ENCODE peak calls at places on chromosome 16, in nine cellular contexts. One of them, this sample, is unnamed.

GRCh38 chr16:35352431-35352830 is 1893.0 kb downstream of the TP53TG3F start:
- DNase-seq in heart left ventricle: no peak
- DNase-seq in MM.1S: no peak
- DNase-seq in colonic mucosa: no peak
- DNase-seq in left ventricle myocardium inferior: no peak
- DNase-seq in HepG2: no peak
- DNase-seq in AG04449: no peak
- DNase-seq in fibroblast of pulmonary artery: no peak
- DNase-seq in vagina: no peak
- DNase-seq in this sample: no peak

GRCh38 chr16:48503779-48504178 is 106.2 kb downstream of the N4BP1 start:
- DNase-seq in heart left ventricle: peak
- DNase-seq in MM.1S: no peak
- DNase-seq in left ventricle myocardium inferior: peak
- DNase-seq in fibroblast of pulmonary artery: peak
- DNase-seq in colonic mucosa: no peak
- DNase-seq in HepG2: no peak
- DNase-seq in vagina: no peak
- DNase-seq in AG04449: no peak
- DNase-seq in this sample: no peak

GRCh38 chr16:82987767-82988166 is 361.0 kb downstream of the CDH13 start:
- DNase-seq in fibroblast of pulmonary artery: peak
- DNase-seq in MM.1S: no peak
- DNase-seq in heart left ventricle: no peak
- DNase-seq in vagina: no peak
- DNase-seq in AG04449: no peak
- DNase-seq in colonic mucosa: no peak
- DNase-seq in HepG2: no peak
- DNase-seq in left ventricle myocardium inferior: no peak
- DNase-seq in this sample: no peak

GRCh38 chr16:78562156-78562555 is 462.7 kb downstream of the WWOX start:
- DNase-seq in MM.1S: no peak
- DNase-seq in fibroblast of pulmonary artery: no peak
- DNase-seq in AG04449: no peak
- DNase-seq in HepG2: no peak
- DNase-seq in vagina: no peak
- DNase-seq in left ventricle myocardium inferior: no peak
- DNase-seq in colonic mucosa: no peak
- DNase-seq in heart left ventricle: no peak
- DNase-seq in this sample: no peak

GRCh38 chr16:5003211-5003610 is 30.5 kb downstream of the NAGPA start:
- DNase-seq in vagina: no peak
- DNase-seq in heart left ventricle: no peak
- DNase-seq in MM.1S: no peak
- DNase-seq in AG04449: no peak
- DNase-seq in left ventricle myocardium inferior: no peak
- DNase-seq in HepG2: no peak
- DNase-seq in fibroblast of pulmonary artery: no peak
- DNase-seq in colonic mucosa: no peak
- DNase-seq in this sample: no peak

GRCh38 chr16:70746708-70747424 is 54.1 kb downstream of the VAC14 start:
- DNase-seq in fibroblast of pulmonary artery: peak
- DNase-seq in left ventricle myocardium inferior: peak
- DNase-seq in MM.1S: no peak
- DNase-seq in vagina: no peak
- DNase-seq in heart left ventricle: peak
- DNase-seq in colonic mucosa: peak
- DNase-seq in HepG2: peak
- DNase-seq in AG04449: peak
- DNase-seq in this sample: no peak

GRCh38 chr16:71923941-71924690 is 28.8 kb downstream of the IST1 start:
- DNase-seq in HepG2: no peak
- DNase-seq in fibroblast of pulmonary artery: peak
- DNase-seq in colonic mucosa: no peak
- DNase-seq in MM.1S: no peak
- DNase-seq in left ventricle myocardium inferior: no peak
- DNase-seq in vagina: no peak
- DNase-seq in AG04449: no peak
- DNase-seq in heart left ventricle: no peak
- DNase-seq in this sample: no peak

GRCh38 chr16:14249291-14250032 is 178.3 kb downstream of the MRTFB start:
- DNase-seq in vagina: no peak
- DNase-seq in AG04449: no peak
- DNase-seq in left ventricle myocardium inferior: no peak
- DNase-seq in heart left ventricle: no peak
- DNase-seq in MM.1S: peak
- DNase-seq in fibroblast of pulmonary artery: peak
- DNase-seq in colonic mucosa: peak
- DNase-seq in HepG2: peak
- DNase-seq in this sample: peak

GRCh38 chr16:17830651-17831050 is 359.9 kb upstream of the XYLT1 start:
- DNase-seq in AG04449: no peak
- DNase-seq in left ventricle myocardium inferior: no peak
- DNase-seq in vagina: no peak
- DNase-seq in HepG2: no peak
- DNase-seq in fibroblast of pulmonary artery: no peak
- DNase-seq in heart left ventricle: no peak
- DNase-seq in colonic mucosa: no peak
- DNase-seq in MM.1S: no peak
- DNase-seq in this sample: no peak

GRCh38 chr16:80362816-80363215 is 178.0 kb upstream of the DYNLRB2 start:
- DNase-seq in left ventricle myocardium inferior: no peak
- DNase-seq in colonic mucosa: no peak
- DNase-seq in heart left ventricle: no peak
- DNase-seq in AG04449: no peak
- DNase-seq in vagina: no peak
- DNase-seq in HepG2: no peak
- DNase-seq in fibroblast of pulmonary artery: no peak
- DNase-seq in MM.1S: no peak
- DNase-seq in this sample: no peak

GRCh38 chr16:74743668-74744299 is 30.8 kb downstream of the FA2H start:
- DNase-seq in HepG2: peak
- DNase-seq in AG04449: no peak
- DNase-seq in left ventricle myocardium inferior: no peak
- DNase-seq in colonic mucosa: peak
- DNase-seq in fibroblast of pulmonary artery: peak
- DNase-seq in heart left ventricle: no peak
- DNase-seq in MM.1S: no peak
- DNase-seq in vagina: no peak
- DNase-seq in this sample: no peak

GRCh38 chr16:56615353-56615752 is 7.0 kb downstream of the MT2A start:
- DNase-seq in fibroblast of pulmonary artery: peak
- DNase-seq in colonic mucosa: no peak
- DNase-seq in AG04449: no peak
- DNase-seq in vagina: no peak
- DNase-seq in HepG2: no peak
- DNase-seq in MM.1S: no peak
- DNase-seq in heart left ventricle: no peak
- DNase-seq in left ventricle myocardium inferior: no peak
- DNase-seq in this sample: no peak

GRCh38 chr16:25018972-25019617 is 3.9 kb upstream of the ARHGAP17 start:
- DNase-seq in fibroblast of pulmonary artery: no peak
- DNase-seq in vagina: no peak
- DNase-seq in AG04449: no peak
- DNase-seq in MM.1S: peak
- DNase-seq in left ventricle myocardium inferior: no peak
- DNase-seq in HepG2: no peak
- DNase-seq in heart left ventricle: no peak
- DNase-seq in colonic mucosa: no peak
- DNase-seq in this sample: no peak

GRCh38 chr16:49332589-49333267 is 40.9 kb upstream of the C16orf78 start:
- DNase-seq in vagina: peak
- DNase-seq in AG04449: no peak
- DNase-seq in left ventricle myocardium inferior: no peak
- DNase-seq in MM.1S: no peak
- DNase-seq in HepG2: no peak
- DNase-seq in fibroblast of pulmonary artery: no peak
- DNase-seq in colonic mucosa: no peak
- DNase-seq in heart left ventricle: no peak
- DNase-seq in this sample: no peak

GRCh38 chr16:71229344-71229743 is 1.2 kb downstream of the HYDIN start:
- DNase-seq in MM.1S: no peak
- DNase-seq in HepG2: no peak
- DNase-seq in left ventricle myocardium inferior: no peak
- DNase-seq in AG04449: no peak
- DNase-seq in colonic mucosa: no peak
- DNase-seq in heart left ventricle: no peak
- DNase-seq in vagina: no peak
- DNase-seq in fibroblast of pulmonary artery: no peak
- DNase-seq in this sample: no peak

GRCh38 chr16:55842369-55843104 is 9.6 kb upstream of the CES1 start:
- DNase-seq in fibroblast of pulmonary artery: peak
- DNase-seq in colonic mucosa: no peak
- DNase-seq in AG04449: no peak
- DNase-seq in heart left ventricle: no peak
- DNase-seq in left ventricle myocardium inferior: no peak
- DNase-seq in vagina: no peak
- DNase-seq in MM.1S: peak
- DNase-seq in HepG2: peak
- DNase-seq in this sample: no peak

GRCh38 chr16:59192551-59193199 is 458.6 kb upstream of the GOT2 start:
- DNase-seq in vagina: no peak
- DNase-seq in heart left ventricle: no peak
- DNase-seq in HepG2: peak
- DNase-seq in colonic mucosa: peak
- DNase-seq in left ventricle myocardium inferior: no peak
- DNase-seq in AG04449: no peak
- DNase-seq in MM.1S: peak
- DNase-seq in fibroblast of pulmonary artery: peak
- DNase-seq in this sample: peak

GRCh38 chr16:676565-677297 is 1.3 kb downstream of the RHBDL1 start:
- DNase-seq in AG04449: no peak
- DNase-seq in vagina: no peak
- DNase-seq in left ventricle myocardium inferior: no peak
- DNase-seq in MM.1S: no peak
- DNase-seq in colonic mucosa: peak
- DNase-seq in heart left ventricle: no peak
- DNase-seq in HepG2: no peak
- DNase-seq in fibroblast of pulmonary artery: no peak
- DNase-seq in this sample: no peak

GRCh38 chr16:87762620-87763019 is 3.2 kb downstream of the KLHDC4 start:
- DNase-seq in MM.1S: no peak
- DNase-seq in HepG2: no peak
- DNase-seq in AG04449: no peak
- DNase-seq in vagina: no peak
- DNase-seq in heart left ventricle: no peak
- DNase-seq in fibroblast of pulmonary artery: no peak
- DNase-seq in left ventricle myocardium inferior: no peak
- DNase-seq in colonic mucosa: peak
- DNase-seq in this sample: no peak
- H3K4me3 ChIP-seq in MM.1S: no peak
- H3K4me3 ChIP-seq in HepG2: no peak
- H3K4me3 ChIP-seq in AG04449: no peak
- H3K4me3 ChIP-seq in vagina: no peak
- H3K4me3 ChIP-seq in heart left ventricle: no peak
- H3K4me3 ChIP-seq in fibroblast of pulmonary artery: no peak
- H3K4me3 ChIP-seq in left ventricle myocardium inferior: no peak
- H3K4me3 ChIP-seq in colonic mucosa: no peak
- H3K4me3 ChIP-seq in this sample: no peak

GRCh38 chr16:28089992-28090365 is 26.5 kb upstream of the GSG1L start:
- DNase-seq in HepG2: no peak
- DNase-seq in heart left ventricle: no peak
- DNase-seq in left ventricle myocardium inferior: no peak
- DNase-seq in MM.1S: no peak
- DNase-seq in vagina: no peak
- DNase-seq in AG04449: no peak
- DNase-seq in fibroblast of pulmonary artery: no peak
- DNase-seq in colonic mucosa: no peak
- DNase-seq in this sample: no peak

GRCh38 chr16:28091706-28092105 is 28.2 kb upstream of the GSG1L start:
- DNase-seq in colonic mucosa: no peak
- DNase-seq in heart left ventricle: no peak
- DNase-seq in AG04449: no peak
- DNase-seq in left ventricle myocardium inferior: no peak
- DNase-seq in vagina: no peak
- DNase-seq in MM.1S: no peak
- DNase-seq in HepG2: no peak
- DNase-seq in fibroblast of pulmonary artery: no peak
- DNase-seq in this sample: no peak

GRCh38 chr16:28092721-28093382 is 29.3 kb upstream of the GSG1L start:
- DNase-seq in vagina: no peak
- DNase-seq in heart left ventricle: no peak
- DNase-seq in MM.1S: no peak
- DNase-seq in left ventricle myocardium inferior: no peak
- DNase-seq in colonic mucosa: no peak
- DNase-seq in fibroblast of pulmonary artery: no peak
- DNase-seq in HepG2: no peak
- DNase-seq in AG04449: no peak
- DNase-seq in this sample: no peak

GRCh38 chr16:28089205-28089991 is 25.9 kb upstream of the GSG1L start:
- DNase-seq in vagina: no peak
- DNase-seq in AG04449: no peak
- DNase-seq in HepG2: no peak
- DNase-seq in colonic mucosa: no peak
- DNase-seq in MM.1S: no peak
- DNase-seq in fibroblast of pulmonary artery: no peak
- DNase-seq in heart left ventricle: no peak
- DNase-seq in left ventricle myocardium inferior: no peak
- DNase-seq in this sample: no peak

GRCh38 chr16:28090646-28091377 is 27.3 kb upstream of the GSG1L start:
- DNase-seq in left ventricle myocardium inferior: no peak
- DNase-seq in HepG2: no peak
- DNase-seq in heart left ventricle: no peak
- DNase-seq in fibroblast of pulmonary artery: peak
- DNase-seq in MM.1S: no peak
- DNase-seq in AG04449: no peak
- DNase-seq in vagina: no peak
- DNase-seq in colonic mucosa: no peak
- DNase-seq in this sample: no peak
- TF ChIP-seq CTCF in left ventricle myocardium inferior: no peak
- TF ChIP-seq CTCF in HepG2: peak
- TF ChIP-seq CTCF in heart left ventricle: no peak
- TF ChIP-seq CTCF in fibroblast of pulmonary artery: peak
- TF ChIP-seq CTCF in MM.1S: peak
- TF ChIP-seq CTCF in AG04449: no peak
- TF ChIP-seq CTCF in vagina: no peak
- TF ChIP-seq CTCF in colonic mucosa: no peak
- TF ChIP-seq CTCF in this sample: peak

DNA sequence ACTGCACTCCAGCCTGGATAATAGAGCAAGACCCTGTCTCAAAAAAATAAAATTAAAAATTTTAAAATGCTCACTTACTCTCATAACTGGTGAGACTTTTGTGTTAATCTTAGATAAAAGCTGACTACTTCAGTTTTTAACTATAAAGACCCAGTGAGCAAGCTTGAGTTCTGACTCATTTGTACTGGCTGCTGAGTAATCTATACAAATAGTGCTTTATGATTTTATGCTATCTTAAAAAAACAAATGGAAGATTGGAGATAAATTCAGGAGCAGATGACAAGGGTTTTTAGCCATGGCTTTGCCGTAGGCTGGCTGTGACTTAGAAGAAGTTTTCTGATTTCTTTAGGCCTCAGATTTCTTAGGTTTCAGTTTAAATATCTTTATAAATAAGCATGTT is 30.5 kb downstream of the SNTB2 start:
- DNase-seq in fibroblast of pulmonary artery: peak
- DNase-seq in MM.1S: no peak
- DNase-seq in left ventricle myocardium inferior: no peak
- DNase-seq in vagina: no peak
- DNase-seq in colonic mucosa: no peak
- DNase-seq in AG04449: no peak
- DNase-seq in HepG2: peak
- DNase-seq in heart left ventricle: no peak
- DNase-seq in this sample: no peak
- H3K4me3 ChIP-seq in fibroblast of pulmonary artery: no peak
- H3K4me3 ChIP-seq in MM.1S: no peak
- H3K4me3 ChIP-seq in left ventricle myocardium inferior: no peak
- H3K4me3 ChIP-seq in vagina: no peak
- H3K4me3 ChIP-seq in colonic mucosa: no peak
- H3K4me3 ChIP-seq in AG04449: no peak
- H3K4me3 ChIP-seq in HepG2: no peak
- H3K4me3 ChIP-seq in heart left ventricle: no peak
- H3K4me3 ChIP-seq in this sample: no peak

GRCh38 chr16:84137769-84138357 is 7.1 kb downstream of the HSDL1 start:
- DNase-seq in fibroblast of pulmonary artery: no peak
- DNase-seq in left ventricle myocardium inferior: no peak
- DNase-seq in AG04449: no peak
- DNase-seq in HepG2: no peak
- DNase-seq in heart left ventricle: no peak
- DNase-seq in MM.1S: no peak
- DNase-seq in colonic mucosa: no peak
- DNase-seq in vagina: no peak
- DNase-seq in this sample: no peak
- TF ChIP-seq CTCF in fibroblast of pulmonary artery: no peak
- TF ChIP-seq CTCF in left ventricle myocardium inferior: no peak
- TF ChIP-seq CTCF in AG04449: no peak
- TF ChIP-seq CTCF in HepG2: no peak
- TF ChIP-seq CTCF in heart left ventricle: no peak
- TF ChIP-seq CTCF in MM.1S: no peak
- TF ChIP-seq CTCF in colonic mucosa: no peak
- TF ChIP-seq CTCF in vagina: no peak
- TF ChIP-seq CTCF in this sample: no peak